ENCODE peak calls at places on chromosome 20, in six cellular contexts. T is fibroblast of lung; K is brain microvascular endothelial cell; Z is T-cell; V is endothelial cell of umbilical vein; W is activated T-helper 9 cell treated with anti-CD3 and anti-CD28 coated beads, Interleukin-2, amount 50 U/mL, for 16 hours. S is an unnamed sample.

GRCh38 chr20:15642676-15643075 is 930.6 kb downstream of the KIF16B start:
- DNase-seq in T (peak), K (peak), Z (no peak), V (peak), W (no peak), S (no peak)

GRCh38 chr20:22475662-22476061 is 108.7 kb downstream of the FOXA2 start:
- DNase-seq in T (no peak), K (no peak), Z (no peak), V (no peak), W (no peak), S (no peak)

GRCh38 chr20:38311100-38311499 is 7.1 kb downstream of the BPI start:
- DNase-seq in T (no peak), K (no peak), Z (no peak), V (no peak), W (no peak), S (no peak)

GRCh38 chr20:50425076-50425475 is 85.1 kb upstream of the PTPN1 start:
- DNase-seq in T (no peak), K (no peak), Z (no peak), V (no peak), W (no peak), S (no peak)

GRCh38 chr20:2761885-2762284 is 38.5 kb downstream of the CPXM1 start:
- DNase-seq in T (no peak), K (no peak), Z (no peak), V (no peak), W (no peak), S (no peak)

GRCh38 chr20:48921883-48922867 is 664 bp downstream of the ARFGEF2 start:
- DNase-seq in T (peak), K (no peak), Z (no peak), V (peak), W (no peak), S (peak)

GRCh38 chr20:12824353-12824752 is 184.4 kb upstream of the SPTLC3 start:
- DNase-seq in T (no peak), K (no peak), Z (no peak), V (no peak), W (no peak), S (no peak)

GRCh38 chr20:61950631-61951010 is 115.1 kb downstream of the TAF4 start:
- DNase-seq in T (no peak), K (no peak), Z (no peak), V (no peak), W (no peak), S (no peak)

GRCh38 chr20:49888341-49889244 is 26.7 kb downstream of the SPATA2 start:
- DNase-seq in T (peak), K (peak), Z (peak), V (peak), W (peak), S (peak)

GRCh38 chr20:57133926-57134650 is 132.4 kb downstream of the BMP7 start:
- DNase-seq in T (no peak), K (no peak), Z (no peak), V (no peak), W (no peak), S (no peak)

GRCh38 chr20:44589522-44589921 is 7.1 kb downstream of the PKIG start:
- DNase-seq in T (peak), K (no peak), Z (no peak), V (peak), W (no peak), S (no peak)

GRCh38 chr20:884983-885952 is 30.9 kb downstream of the ANGPT4 start:
- DNase-seq in T (peak), K (peak), Z (no peak), V (peak), W (no peak), S (no peak)

GRCh38 chr20:3613821-3614440 is 49.3 kb downstream of the GFRA4 start:
- DNase-seq in T (peak), K (peak), Z (no peak), V (no peak), W (no peak), S (no peak)

GRCh38 chr20:48489656-48490055 is 338.1 kb downstream of the PREX1 start:
- DNase-seq in T (no peak), K (no peak), Z (no peak), V (no peak), W (no peak), S (no peak)

S was measured in NK-92 treated with Interleukin-12 subunit alpha and Interleukin-12 subunit beta, amount 100 ng/mL, for 24 hours.